ENCODE peak calls at places on chromosomes 3 and 15, in eight cellular contexts. U is fibroblast of lung, Q is spleen, H is neuronal stem cell, W is psoas muscle, G is mesendoderm, O is body of pancreas, L is lung. E is an unnamed sample.
A peak's percentile ranks its signal among the peaks of the same experiment; 100 is the strongest.

GRCh38 chr3:182947892-182948291 is 32.4 kb downstream of the DCUN1D1 start:
- DNase-seq in U (no peak), Q (no peak), H (no peak), W (no peak), G (peak; percentile 46), O (no peak), L (no peak), E (no peak)

GRCh38 chr3:102630531-102630930 is 195.7 kb downstream of the ZPLD1 start:
- DNase-seq in U (no peak), Q (no peak), H (no peak), W (no peak), G (no peak), O (no peak), L (no peak), E (no peak)

GRCh38 chr3:110859993-110860392 is 211.6 kb upstream of the NECTIN3 start:
- DNase-seq in U (no peak), Q (no peak), H (no peak), W (no peak), G (no peak), O (no peak), L (no peak), E (no peak)

GRCh38 chr3:128369881-128370642 is 96.6 kb downstream of the DNAJB8 start:
- DNase-seq in U (no peak), Q (peak; percentile 74), H (no peak), W (no peak), G (peak; percentile 13), O (no peak), L (no peak), E (no peak)

GRCh38 chr3:44992555-44993470 is 16.8 kb downstream of the EXOSC7 start:
- DNase-seq in U (peak; percentile 29), Q (no peak), H (no peak), W (no peak), G (peak; percentile 56), O (no peak), L (no peak), E (peak; percentile 20)

GRCh38 chr15:99365232-99365631 is 114.0 kb downstream of the LRRC28 start:
- DNase-seq in U (no peak), Q (no peak), H (no peak), W (no peak), G (no peak), O (no peak), L (no peak), E (no peak)

GRCh38 chr3:63654931-63655330 is 2.5 kb downstream of the SNTN start:
- DNase-seq in U (no peak), Q (no peak), H (no peak), W (no peak), G (no peak), O (no peak), L (no peak), E (no peak)

GRCh38 chr15:33551860-33552259 is 241.1 kb downstream of the RYR3 start:
- DNase-seq in U (no peak), Q (no peak), H (no peak), W (no peak), G (no peak), O (no peak), L (no peak), E (no peak)

GRCh38 chr15:81877533-81878227 is 168.1 kb downstream of the MEX3B start:
- DNase-seq in U (no peak), Q (no peak), H (peak; percentile 37), W (no peak), G (peak; percentile 72), O (no peak), L (no peak), E (no peak)

GRCh38 chr3:126014252-126014651 is 45.3 kb downstream of the ROPN1B start:
- DNase-seq in U (peak; percentile 33), Q (no peak), H (no peak), W (no peak), G (no peak), O (no peak), L (peak; percentile 9), E (no peak)

GRCh38 chr3:122940628-122941086 is 86.9 kb downstream of the SEMA5B start:
- DNase-seq in U (no peak), Q (peak; percentile 63), H (no peak), W (no peak), G (no peak), O (no peak), L (no peak), E (no peak)

GRCh38 chr15:96327155-96327741 is 3.3 kb upstream of the NR2F2 start:
- DNase-seq in U (peak; percentile 97), Q (no peak), H (no peak), W (no peak), G (peak; percentile 82), O (no peak), L (no peak), E (peak; percentile 25)

GRCh38 chr15:51229907-51230328 is 108.5 kb downstream of the CYP19A1 start:
- DNase-seq in U (peak; percentile 69), Q (no peak), H (peak; percentile 17), W (no peak), G (peak; percentile 80), O (no peak), L (no peak), E (no peak)

GRCh38 chr15:22952826-22953579 is 27.2 kb downstream of the CYFIP1 start:
- DNase-seq in U (peak; percentile 69), Q (peak; percentile 59), H (peak; percentile 26), W (no peak), G (peak; percentile 18), O (no peak), L (no peak), E (no peak)
- H3K27ac ChIP-seq in U (peak overlapping the region; percentile 35), Q (no peak overlapping the region), H (no peak overlapping the region), W (no peak overlapping the region), G (no peak overlapping the region), O (no peak overlapping the region), L (peak overlapping the region; percentile 1), E (no peak overlapping the region)

GRCh38 chr3:4716731-4717362 is 223.7 kb downstream of the ITPR1 start:
- DNase-seq in U (no peak), Q (no peak), H (no peak), W (no peak), G (no peak), O (no peak), L (no peak), E (no peak)

GRCh38 chr3:4717363-4717740 is 224.2 kb downstream of the ITPR1 start:
- DNase-seq in U (no peak), Q (no peak), H (no peak), W (no peak), G (no peak), O (no peak), L (no peak), E (no peak)

GRCh38 chr3:4716231-4716630 is 223.1 kb downstream of the ITPR1 start:
- DNase-seq in U (no peak), Q (no peak), H (no peak), W (no peak), G (no peak), O (no peak), L (no peak), E (no peak)

GRCh38 chr3:4719011-4719649 is 226.0 kb downstream of the ITPR1 start:
- DNase-seq in U (no peak), Q (no peak), H (no peak), W (no peak), G (no peak), O (no peak), L (no peak), E (no peak)

GRCh38 chr3:4718179-4718736 is 225.1 kb downstream of the ITPR1 start:
- DNase-seq in U (no peak), Q (no peak), H (no peak), W (no peak), G (no peak), O (no peak), L (no peak), E (no peak)
- H3K27ac ChIP-seq in U (no peak overlapping the region), Q (peak overlapping the region; percentile 9), H (no peak overlapping the region), W (peak overlapping the region; percentile 76), G (no peak overlapping the region), O (peak overlapping the region; percentile 82), L (no peak overlapping the region), E (peak overlapping the region; percentile 95)

GRCh38 chr3:39287216-39287858 is 7.5 kb upstream of the CX3CR1 start:
- DNase-seq in U (no peak), Q (no peak), H (no peak), W (peak; percentile 67), G (no peak), O (peak; percentile 35), L (no peak), E (no peak)

GRCh38 chr3:39289107-39289506 is 9.3 kb upstream of the CX3CR1 start:
- DNase-seq in U (no peak), Q (no peak), H (no peak), W (no peak), G (no peak), O (no peak), L (no peak), E (no peak)

GRCh38 chr3:39286771-39287170 is 6.9 kb upstream of the CX3CR1 start:
- DNase-seq in U (no peak), Q (no peak), H (no peak), W (no peak), G (no peak), O (no peak), L (no peak), E (no peak)

GRCh38 chr3:39287859-39288221 is 8.0 kb upstream of the CX3CR1 start:
- DNase-seq in U (no peak), Q (no peak), H (no peak), W (no peak), G (no peak), O (no peak), L (no peak), E (no peak)

GRCh38 chr3:39288300-39288808 is 8.5 kb upstream of the CX3CR1 start:
- DNase-seq in U (peak; percentile 68), Q (peak; percentile 95), H (peak; percentile 76), W (peak; percentile 86), G (peak; percentile 96), O (peak; percentile 83), L (peak; percentile 79), E (peak; percentile 96)
- H3K27ac ChIP-seq in U (no peak overlapping the region), Q (no peak overlapping the region), H (no peak overlapping the region), W (peak overlapping the region; percentile 83), G (no peak overlapping the region), O (no peak overlapping the region), L (no peak overlapping the region), E (peak overlapping the region; percentile 17)

GRCh38 chr3:86814321-86814720 is 176.6 kb downstream of the VGLL3 start:
- DNase-seq in U (no peak), Q (no peak), H (no peak), W (no peak), G (no peak), O (no peak), L (no peak), E (no peak)
- H3K27ac ChIP-seq in U (no peak overlapping the region), Q (no peak overlapping the region), H (no peak overlapping the region), W (no peak overlapping the region), G (no peak overlapping the region), O (no peak overlapping the region), L (no peak overlapping the region), E (no peak overlapping the region)

GRCh38 chr15:57538822-57539221 is 52.9 kb upstream of the MYZAP start:
- DNase-seq in U (no peak), Q (no peak), H (no peak), W (no peak), G (peak; percentile 60), O (no peak), L (no peak), E (no peak)

GRCh38 chr15:57541805-57542504 is 49.7 kb upstream of the MYZAP start:
- DNase-seq in U (peak; percentile 81), Q (no peak), H (peak; percentile 57), W (peak; percentile 83), G (peak; percentile 67), O (peak; percentile 74), L (peak; percentile 69), E (peak; percentile 79)

GRCh38 chr15:57542505-57542817 is 49.2 kb upstream of the MYZAP start:
- DNase-seq in U (no peak), Q (no peak), H (no peak), W (no peak), G (no peak), O (no peak), L (no peak), E (no peak)

GRCh38 chr15:57541271-57541670 is 50.4 kb upstream of the MYZAP start:
- DNase-seq in U (no peak), Q (no peak), H (no peak), W (no peak), G (no peak), O (no peak), L (no peak), E (no peak)

GRCh38 chr15:57540736-57541135 is 51.0 kb upstream of the MYZAP start:
- DNase-seq in U (no peak), Q (no peak), H (no peak), W (no peak), G (no peak), O (no peak), L (no peak), E (no peak)
- H3K27ac ChIP-seq in U (no peak overlapping the region), Q (no peak overlapping the region), H (no peak overlapping the region), W (no peak overlapping the region), G (no peak overlapping the region), O (no peak overlapping the region), L (no peak overlapping the region), E (no peak overlapping the region)

E was measured in thyroid gland.